ENCODE peak calls at places on chromosomes 6 and 20, in nine cellular contexts. S is fibroblast of the aortic adventitia, A is glomerular endothelial cell, Z is NCI-H524 treated with DMSO at 0.1 percent for 48 hours, P is NCI-H1417, H is NCI-H1436, F is T follicular helper cell, O is NCI-H510A, R is head of caudate nucleus. T is an unnamed sample.

GRCh38 chr6:154159126-154159525 is 120.1 kb downstream of the OPRM1 start:
- DNase-seq in R (no peak), F (no peak), Z (no peak), S (no peak), P (no peak), H (no peak), A (no peak), O (no peak), T (no peak)

GRCh38 chr6:30965140-30965601 is 18.3 kb upstream of the MUC21 start:
- DNase-seq in Z (no peak), R (no peak), S (no peak), H (no peak), P (no peak), O (no peak), F (no peak), A (no peak), T (no peak)

GRCh38 chr6:78598966-78599365 is 268.4 kb upstream of the IRAK1BP1 start:
- DNase-seq in Z (no peak), F (no peak), A (peak), O (no peak), P (no peak), S (peak), R (no peak), H (no peak), T (peak)

GRCh38 chr6:35065870-35066269 is 75.3 kb downstream of the TCP11 start:
- DNase-seq in S (no peak), R (no peak), P (no peak), A (no peak), H (no peak), O (no peak), F (no peak), Z (no peak), T (no peak)

GRCh38 chr6:106381871-106382270 is 21.4 kb downstream of the CRYBG1 start:
- DNase-seq in Z (no peak), H (no peak), F (no peak), P (peak), O (no peak), S (peak), A (no peak), R (no peak), T (no peak)

GRCh38 chr20:19975436-19975799 is 41.7 kb upstream of the NAA20 start:
- DNase-seq in O (no peak), P (no peak), F (no peak), Z (no peak), A (no peak), S (no peak), H (no peak), R (no peak), T (no peak)

GRCh38 chr20:8983478-8984345 is 85.2 kb upstream of the PLCB4 start:
- DNase-seq in O (no peak), H (no peak), S (no peak), R (no peak), Z (no peak), F (no peak), P (no peak), A (no peak), T (no peak)

GRCh38 chr6:22117663-22118062 is 179.2 kb downstream of the PRL start:
- DNase-seq in Z (no peak), S (no peak), F (no peak), A (no peak), R (no peak), H (no peak), O (no peak), P (no peak), T (no peak)

GRCh38 chr6:7542878-7543394 is 1.5 kb downstream of the DSP start:
- DNase-seq in A (no peak), F (no peak), R (no peak), Z (no peak), P (peak), S (peak), O (no peak), H (no peak), T (no peak)

GRCh38 chr6:33696076-33696475 is 15.4 kb downstream of the UQCC2 start:
- DNase-seq in A (no peak), O (no peak), R (no peak), Z (no peak), H (no peak), S (no peak), P (no peak), F (no peak), T (no peak)

GRCh38 chr6:165611294-165611693 is 51.7 kb downstream of the PDE10A start:
- DNase-seq in R (no peak), O (no peak), H (no peak), S (no peak), A (no peak), F (no peak), P (no peak), Z (no peak), T (no peak)

GRCh38 chr20:41587523-41587922 is 30.7 kb downstream of the CHD6 start:
- DNase-seq in P (no peak), H (no peak), R (no peak), A (no peak), Z (no peak), O (no peak), F (no peak), S (no peak), T (no peak)

GRCh38 chr6:25537349-25538018 is 114.5 kb upstream of the SCGN start:
- DNase-seq in H (no peak), Z (no peak), A (no peak), P (no peak), F (no peak), S (no peak), O (no peak), R (peak), T (no peak)

GRCh38 chr6:47159763-47160162 is 117.6 kb upstream of the ADGRF1 start:
- DNase-seq in F (no peak), H (no peak), O (no peak), Z (no peak), P (no peak), R (no peak), A (no peak), S (no peak), T (no peak)

GRCh38 chr20:53080969-53081871 is 109.1 kb downstream of the TSHZ2 start:
- DNase-seq in O (peak), S (no peak), P (no peak), H (no peak), A (peak), F (no peak), R (no peak), Z (no peak), T (peak)

GRCh38 chr6:25085761-25086160 is 150.0 kb upstream of the RIPOR2 start:
- DNase-seq in P (no peak), A (peak), R (no peak), Z (no peak), H (no peak), S (no peak), O (no peak), F (no peak), T (no peak)

GRCh38 chr6:170441316-170441715 is 111.8 kb downstream of the PSMB1 start:
- DNase-seq in O (no peak), Z (no peak), R (no peak), F (no peak), A (no peak), S (peak), H (no peak), P (no peak), T (no peak)

GRCh38 chr6:90044833-90045337 is 150.6 kb downstream of the GJA10 start:
- DNase-seq in O (no peak), R (no peak), S (peak), P (no peak), A (no peak), H (no peak), F (no peak), Z (no peak), T (no peak)

GRCh38 chr6:146990821-146991798 is 213.1 kb upstream of the STXBP5 start:
- DNase-seq in S (peak), Z (no peak), R (no peak), F (no peak), P (no peak), O (no peak), A (peak), H (no peak), T (no peak)

GRCh38 chr6:31186052-31186734 is 15.7 kb upstream of the POU5F1 start:
- DNase-seq in R (no peak), A (no peak), P (no peak), O (no peak), F (no peak), S (peak), Z (no peak), H (no peak), T (no peak)

GRCh38 chr6:72861935-72862432 is 240.1 kb downstream of the KCNQ5 start:
- DNase-seq in R (no peak), O (no peak), S (peak), A (no peak), Z (no peak), H (no peak), P (no peak), F (no peak), T (no peak)

GRCh38 chr20:16395366-16395765 is 177.9 kb downstream of the KIF16B start:
- DNase-seq in P (no peak), Z (no peak), A (no peak), S (no peak), H (no peak), F (no peak), O (no peak), R (no peak), T (no peak)

GRCh38 chr20:44219287-44219686 is 8.7 kb upstream of the OSER1 start:
- DNase-seq in H (no peak), S (no peak), A (no peak), Z (no peak), O (no peak), P (no peak), R (no peak), F (no peak), T (no peak)

T was measured in SJSA1.